ENCODE peak calls at places on chromosomes 4 and X, in four cellular contexts. X is HT1080; P is activated CD8-positive, alpha-beta T cell treated with anti-CD3 and anti-CD28 coated beads, Interleukin-2, amount 10 ng/mL, durations not matched to agents 7 days and 5 days; D is left ventricle myocardium superior. C is an unnamed sample.

GRCh38 chr4:76024007-76024406 is 710 bp upstream of the CXCL10 start:
- DNase-seq in X (no peak), P (no peak), D (no peak), C (no peak)

GRCh38 chr4:109411964-109412363 is 21.7 kb upstream of the SEC24B start:
- DNase-seq in X (no peak), P (no peak), D (peak), C (no peak)

GRCh38 chr4:3128976-3129375 is 54.5 kb downstream of the HTT start:
- DNase-seq in X (no peak), P (no peak), D (no peak), C (no peak)

GRCh38 chr4:8915201-8916200 is 43.9 kb upstream of the HMX1 start:
- DNase-seq in X (no peak), P (no peak), D (peak), C (no peak)

GRCh38 chr4:114178392-114178791 is 198.9 kb upstream of the ARSJ start:
- DNase-seq in X (no peak), P (no peak), D (no peak), C (no peak)

GRCh38 chrX:17563515-17563914 is 173.8 kb upstream of the SCML1 start:
- DNase-seq in X (peak), P (no peak), D (no peak), C (no peak)

GRCh38 chrX:68717196-68717595 is 69.7 kb downstream of the STARD8 start:
- DNase-seq in X (no peak), P (no peak), D (no peak), C (no peak)

GRCh38 chr4:24594887-24595286 is 10.5 kb upstream of the DHX15 start:
- DNase-seq in X (no peak), P (no peak), D (no peak), C (peak)

GRCh38 chr4:28686618-28687017 is 1826.0 kb downstream of the STIM2 start:
- DNase-seq in X (peak), P (no peak), D (peak), C (no peak)

GRCh38 chrX:19683358-19683757 is 168.1 kb upstream of the MAP3K15 start:
- DNase-seq in X (no peak), P (no peak), D (no peak), C (no peak)

GRCh38 chr4:123127218-123127617 is 204.8 kb upstream of the NUDT6 start:
- DNase-seq in X (no peak), P (no peak), D (no peak), C (no peak)

GRCh38 chrX:125646195-125646594 is 326.5 kb downstream of the TEX13C start:
- DNase-seq in X (no peak), P (no peak), D (no peak), C (no peak)

GRCh38 chr4:110532901-110533589 is 57.1 kb downstream of the ENPEP start:
- DNase-seq in X (no peak), P (no peak), D (no peak), C (no peak)

GRCh38 chr4:48255130-48255958 is 14.3 kb downstream of the TEC start:
- DNase-seq in X (no peak), P (no peak), D (no peak), C (no peak)

GRCh38 chr4:107740381-107740780 is 20.3 kb upstream of the PAPSS1 start:
- DNase-seq in X (no peak), P (no peak), D (no peak), C (no peak)

GRCh38 chr4:105093975-105094374 is 52.7 kb upstream of the TET2 start:
- DNase-seq in X (no peak), P (no peak), D (no peak), C (no peak)

GRCh38 chr4:174263445-174263736 is 20.1 kb downstream of the FBXO8 start:
- DNase-seq in X (no peak), P (no peak), D (no peak), C (no peak)

GRCh38 chr4:165439981-165440380 is 61.2 kb downstream of the CPE start:
- DNase-seq in X (no peak), P (no peak), D (no peak), C (no peak)